ENCODE peak calls at places on chromosomes 16 and 17, in four cellular contexts. S, D, C and E are unnamed samples.

GRCh38 chr16:57607676-57608461 is 20.6 kb upstream of the ADGRG1 start:
- DNase-seq in D (no peak), S (no peak), C (no peak), E (no peak)

GRCh38 chr16:12896562-12896961 is 4.8 kb upstream of the SHISA9 start:
- DNase-seq in S (no peak), D (peak), C (peak), E (peak)

GRCh38 chr17:21535686-21536085 is 156.6 kb upstream of the KCNJ18 start:
- DNase-seq in S (no peak), D (no peak), C (no peak), E (no peak)

GRCh38 chr17:82745524-82745923 is 6.3 kb upstream of the TBCD start:
- DNase-seq in S (no peak), D (peak), C (no peak), E (no peak)

GRCh38 chr17:49612721-49613120 is 37.0 kb downstream of the NXPH3 start:
- DNase-seq in C (no peak), D (no peak), S (no peak), E (no peak)

GRCh38 chr17:57215317-57215716 is 41.0 kb upstream of the MSI2 start:
- DNase-seq in D (no peak), S (no peak), C (no peak), E (no peak)

GRCh38 chr17:50944054-50944901 is 78.1 kb upstream of the TOB1 start:
- DNase-seq in C (peak), D (peak), S (peak), E (peak)

GRCh38 chr16:68526782-68527145 is 12.3 kb upstream of the ZFP90 start:
- DNase-seq in D (no peak), C (no peak), S (no peak), E (no peak)

GRCh38 chr17:74274060-74274702 is at the start of gene DNAI2:
- DNase-seq in C (no peak), D (peak), S (no peak), E (peak)